ENCODE peak calls at places on chromosomes 16 and 17, in four cellular contexts. One of them, this sample, is unnamed.

GRCh38 chr17:43434902-43435319 is 36.1 kb downstream of the ARL4D start:
- DNase-seq in trophoblast cell: no peak
- DNase-seq in H9: no peak
- DNase-seq in IMR-90: no peak
- DNase-seq in this sample: no peak

GRCh38 chr16:4984174-4985000 is 26.3 kb downstream of the SEC14L5 start:
- DNase-seq in trophoblast cell: no peak
- DNase-seq in H9: no peak
- DNase-seq in IMR-90: no peak
- DNase-seq in this sample: no peak

GRCh38 chr17:81976332-81977210 is 858 bp upstream of the ASPSCR1 start:
- DNase-seq in trophoblast cell: peak
- DNase-seq in H9: peak
- DNase-seq in IMR-90: no peak
- DNase-seq in this sample: peak

GRCh38 chr17:82407255-82407654 is 10.9 kb upstream of the HEXD start:
- DNase-seq in trophoblast cell: no peak
- DNase-seq in H9: no peak
- DNase-seq in IMR-90: peak
- DNase-seq in this sample: no peak

GRCh38 chr17:17836818-17837379 is at the start of gene SREBF1:
- DNase-seq in trophoblast cell: peak
- DNase-seq in H9: peak
- DNase-seq in IMR-90: peak
- DNase-seq in this sample: peak

GRCh38 chr17:77526259-77526711 is 385.5 kb downstream of the SEC14L1 start:
- DNase-seq in trophoblast cell: no peak
- DNase-seq in H9: no peak
- DNase-seq in IMR-90: no peak
- DNase-seq in this sample: no peak

GRCh38 chr16:4915226-4915761 is 21.7 kb downstream of the PPL start:
- DNase-seq in trophoblast cell: peak
- DNase-seq in H9: no peak
- DNase-seq in IMR-90: peak
- DNase-seq in this sample: no peak

GRCh38 chr17:43695968-43696865 is 34.5 kb upstream of the MEOX1 start:
- DNase-seq in trophoblast cell: no peak
- DNase-seq in H9: peak
- DNase-seq in IMR-90: peak
- DNase-seq in this sample: no peak

GRCh38 chr16:74309789-74310781 is 13.5 kb downstream of the PSMD7 start:
- DNase-seq in trophoblast cell: peak
- DNase-seq in H9: no peak
- DNase-seq in IMR-90: peak
- DNase-seq in this sample: peak

GRCh38 chr16:66486773-66487579 is 59.9 kb downstream of the BEAN1 start:
- DNase-seq in trophoblast cell: peak
- DNase-seq in H9: peak
- DNase-seq in IMR-90: peak
- DNase-seq in this sample: no peak

GRCh38 chr17:17952691-17953090 is 19.5 kb downstream of the TOM1L2 start:
- DNase-seq in trophoblast cell: no peak
- DNase-seq in H9: peak
- DNase-seq in IMR-90: no peak
- DNase-seq in this sample: peak

GRCh38 chr16:49281481-49281842 is at the start of gene CBLN1:
- DNase-seq in trophoblast cell: no peak
- DNase-seq in H9: no peak
- DNase-seq in IMR-90: no peak
- DNase-seq in this sample: no peak

GRCh38 chr17:76103274-76104139 is at the start of gene EXOC7:
- DNase-seq in trophoblast cell: peak
- DNase-seq in H9: peak
- DNase-seq in IMR-90: peak
- DNase-seq in this sample: peak

GRCh38 chr17:74502866-74503265 is 28.4 kb downstream of the CD300LB start:
- DNase-seq in trophoblast cell: no peak
- DNase-seq in H9: no peak
- DNase-seq in IMR-90: no peak
- DNase-seq in this sample: no peak

GRCh38 chr17:21061158-21061835 is 18.5 kb upstream of the USP22 start:
- DNase-seq in trophoblast cell: no peak
- DNase-seq in H9: no peak
- DNase-seq in IMR-90: no peak
- DNase-seq in this sample: no peak

GRCh38 chr16:12186774-12187335 is 210.3 kb downstream of the SNX29 start:
- DNase-seq in trophoblast cell: no peak
- DNase-seq in H9: no peak
- DNase-seq in IMR-90: peak
- DNase-seq in this sample: no peak

GRCh38 chr17:74244543-74244942 is 29.5 kb upstream of the DNAI2 start:
- DNase-seq in trophoblast cell: no peak
- DNase-seq in H9: no peak
- DNase-seq in IMR-90: no peak
- DNase-seq in this sample: no peak

GRCh38 chr16:12358898-12359297 is 382.4 kb downstream of the SNX29 start:
- DNase-seq in trophoblast cell: no peak
- DNase-seq in H9: no peak
- DNase-seq in IMR-90: no peak
- DNase-seq in this sample: no peak

GRCh38 chr17:10041287-10041612 is 136.2 kb upstream of the RCVRN start:
- DNase-seq in trophoblast cell: peak
- DNase-seq in H9: no peak
- DNase-seq in IMR-90: no peak
- DNase-seq in this sample: peak

GRCh38 chr16:19636436-19637267 is 81.1 kb downstream of the VPS35L start:
- DNase-seq in trophoblast cell: no peak
- DNase-seq in H9: no peak
- DNase-seq in IMR-90: no peak
- DNase-seq in this sample: no peak

GRCh38 chr16:4517812-4518211 is 20.8 kb downstream of the CDIP1 start:
- DNase-seq in trophoblast cell: peak
- DNase-seq in H9: peak
- DNase-seq in IMR-90: peak
- DNase-seq in this sample: peak

GRCh38 chr16:61862221-61862620 is 174.0 kb downstream of the CDH8 start:
- DNase-seq in trophoblast cell: no peak
- DNase-seq in H9: no peak
- DNase-seq in IMR-90: no peak
- DNase-seq in this sample: no peak

GRCh38 chr17:76266244-76266938 is 1.2 kb downstream of the UBALD2 start:
- DNase-seq in trophoblast cell: peak
- DNase-seq in H9: no peak
- DNase-seq in IMR-90: peak
- DNase-seq in this sample: peak

GRCh38 chr17:77476920-77477805 is 336.4 kb downstream of the SEC14L1 start:
- DNase-seq in trophoblast cell: peak
- DNase-seq in H9: no peak
- DNase-seq in IMR-90: peak
- DNase-seq in this sample: peak

GRCh38 chr17:62678214-62678919 is 50.9 kb downstream of the MRC2 start:
- DNase-seq in trophoblast cell: no peak
- DNase-seq in H9: no peak
- DNase-seq in IMR-90: no peak
- DNase-seq in this sample: no peak

GRCh38 chr17:63629627-63630026 is 7.4 kb downstream of the MAP3K3 start:
- DNase-seq in trophoblast cell: no peak
- DNase-seq in H9: no peak
- DNase-seq in IMR-90: no peak
- DNase-seq in this sample: no peak

GRCh38 chr17:82545071-82545462 is 25.5 kb downstream of the FOXK2 start:
- DNase-seq in trophoblast cell: no peak
- DNase-seq in H9: no peak
- DNase-seq in IMR-90: no peak
- DNase-seq in this sample: no peak

GRCh38 chr16:48155926-48156789 is at the start of gene ABCC12:
- DNase-seq in trophoblast cell: no peak
- DNase-seq in H9: no peak
- DNase-seq in IMR-90: no peak
- DNase-seq in this sample: no peak

GRCh38 chr17:61208301-61209098 is 191.1 kb upstream of the TBX2 start:
- DNase-seq in trophoblast cell: no peak
- DNase-seq in H9: no peak
- DNase-seq in IMR-90: peak
- DNase-seq in this sample: no peak

GRCh38 chr17:72691601-72692000 is 400.9 kb downstream of the SLC39A11 start:
- DNase-seq in trophoblast cell: no peak
- DNase-seq in H9: no peak
- DNase-seq in IMR-90: peak
- DNase-seq in this sample: no peak

GRCh38 chr17:83075270-83075880 is 4.0 kb upstream of the METRNL start:
- DNase-seq in trophoblast cell: no peak
- DNase-seq in H9: no peak
- DNase-seq in IMR-90: no peak
- DNase-seq in this sample: no peak

GRCh38 chr17:35568561-35568960 is 7.9 kb upstream of the SLFN14 start:
- DNase-seq in trophoblast cell: peak
- DNase-seq in H9: no peak
- DNase-seq in IMR-90: peak
- DNase-seq in this sample: peak

GRCh38 chr17:8109669-8110455 is 8.5 kb downstream of the ALOXE3 start:
- DNase-seq in trophoblast cell: peak
- DNase-seq in H9: peak
- DNase-seq in IMR-90: no peak
- DNase-seq in this sample: peak

DNA sequence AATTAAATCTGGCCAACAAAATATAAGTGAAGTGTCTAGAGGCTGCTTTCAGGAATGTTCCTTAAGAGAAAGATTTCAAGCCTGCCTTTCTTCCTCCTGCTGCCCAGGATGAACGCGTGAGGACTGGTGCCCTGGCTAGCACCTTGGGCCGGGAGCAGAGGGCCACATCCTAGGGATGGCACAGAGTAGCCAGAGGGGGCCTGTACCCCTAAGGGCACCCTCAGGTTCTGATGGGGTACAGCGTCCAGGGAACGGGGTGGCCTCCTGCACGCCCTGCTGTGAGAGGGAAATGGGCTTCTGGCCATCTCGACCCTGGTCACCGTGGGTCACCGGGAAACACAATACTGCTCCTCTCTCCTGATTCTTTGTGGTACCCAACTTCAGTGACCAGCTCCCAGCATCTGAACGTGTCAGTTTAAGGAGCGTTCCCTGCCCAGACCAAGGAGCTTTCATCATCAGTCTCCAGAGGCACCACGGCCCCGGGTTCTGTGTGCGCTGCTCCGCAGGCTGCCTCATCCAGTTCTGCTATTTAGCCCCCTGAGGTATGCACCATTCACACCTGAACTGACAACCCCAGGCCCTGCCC is 40.3 kb downstream of the MAP1LC3B start:
- DNase-seq in trophoblast cell: no peak
- DNase-seq in H9: no peak
- DNase-seq in IMR-90: no peak
- DNase-seq in this sample: no peak
- H3K4ac ChIP-seq in trophoblast cell: no peak
- H3K4ac ChIP-seq in H9: no peak
- H3K4ac ChIP-seq in IMR-90: peak
- H3K4ac ChIP-seq in this sample: no peak

GRCh38 chr17:48003686-48004120 is 32.8 kb downstream of the CDK5RAP3 start:
- DNase-seq in trophoblast cell: no peak
- DNase-seq in H9: no peak
- DNase-seq in IMR-90: no peak
- DNase-seq in this sample: peak
- H3K4ac ChIP-seq in trophoblast cell: no peak
- H3K4ac ChIP-seq in H9: no peak
- H3K4ac ChIP-seq in IMR-90: peak
- H3K4ac ChIP-seq in this sample: no peak

DNA sequence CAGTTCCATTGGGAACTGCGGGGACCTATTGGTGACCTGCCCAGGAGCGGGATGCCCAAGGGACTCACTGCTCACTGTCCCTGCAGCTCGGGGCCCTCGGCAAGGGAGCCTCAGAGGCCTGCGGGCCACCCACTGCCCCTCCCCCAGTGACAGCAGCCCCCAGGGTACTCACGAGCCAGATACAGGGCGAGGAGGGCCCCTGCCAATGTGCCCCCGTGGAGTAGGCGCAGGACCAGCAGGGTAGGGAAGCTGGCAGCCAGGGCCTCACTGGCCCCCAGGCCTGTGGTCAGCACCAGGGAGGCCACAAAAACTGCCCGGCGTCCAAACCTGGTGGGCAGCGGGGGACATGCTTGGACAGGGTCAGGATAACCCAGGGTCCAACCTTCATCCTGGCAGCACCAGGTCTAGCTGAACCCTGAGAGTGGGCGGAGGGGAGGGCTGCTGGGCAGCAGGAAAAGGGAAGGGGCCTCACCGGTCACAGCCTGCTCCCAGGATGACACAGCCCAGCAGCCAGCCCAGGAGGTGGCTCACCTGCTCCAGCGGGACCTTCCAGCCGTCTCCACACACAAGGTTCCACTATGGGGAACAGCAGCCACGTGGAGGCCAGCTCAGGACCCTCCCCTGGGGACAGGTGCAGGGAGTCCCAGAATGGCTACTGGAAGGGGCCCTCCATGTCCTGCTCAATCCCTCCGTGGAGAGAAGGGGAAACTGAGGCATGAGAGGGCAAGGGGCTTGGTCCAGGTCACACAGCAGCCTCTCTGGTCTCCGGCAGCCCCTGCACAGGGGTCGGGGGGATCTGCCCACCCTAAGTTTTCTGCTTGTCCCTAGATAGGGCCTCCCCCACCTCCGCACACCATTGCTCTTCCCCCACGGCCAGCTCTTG is 855 bp downstream of the SLC22A31 start:
- DNase-seq in trophoblast cell: no peak
- DNase-seq in H9: peak
- DNase-seq in IMR-90: no peak
- DNase-seq in this sample: no peak
- H3K4ac ChIP-seq in trophoblast cell: no peak
- H3K4ac ChIP-seq in H9: no peak
- H3K4ac ChIP-seq in IMR-90: no peak
- H3K4ac ChIP-seq in this sample: no peak

GRCh38 chr16:11164482-11165270 is 91.3 kb downstream of the SOCS1 start:
- DNase-seq in trophoblast cell: no peak
- DNase-seq in H9: no peak
- DNase-seq in IMR-90: no peak
- DNase-seq in this sample: no peak
- H3K4ac ChIP-seq in trophoblast cell: no peak
- H3K4ac ChIP-seq in H9: no peak
- H3K4ac ChIP-seq in IMR-90: no peak
- H3K4ac ChIP-seq in this sample: no peak

DNA sequence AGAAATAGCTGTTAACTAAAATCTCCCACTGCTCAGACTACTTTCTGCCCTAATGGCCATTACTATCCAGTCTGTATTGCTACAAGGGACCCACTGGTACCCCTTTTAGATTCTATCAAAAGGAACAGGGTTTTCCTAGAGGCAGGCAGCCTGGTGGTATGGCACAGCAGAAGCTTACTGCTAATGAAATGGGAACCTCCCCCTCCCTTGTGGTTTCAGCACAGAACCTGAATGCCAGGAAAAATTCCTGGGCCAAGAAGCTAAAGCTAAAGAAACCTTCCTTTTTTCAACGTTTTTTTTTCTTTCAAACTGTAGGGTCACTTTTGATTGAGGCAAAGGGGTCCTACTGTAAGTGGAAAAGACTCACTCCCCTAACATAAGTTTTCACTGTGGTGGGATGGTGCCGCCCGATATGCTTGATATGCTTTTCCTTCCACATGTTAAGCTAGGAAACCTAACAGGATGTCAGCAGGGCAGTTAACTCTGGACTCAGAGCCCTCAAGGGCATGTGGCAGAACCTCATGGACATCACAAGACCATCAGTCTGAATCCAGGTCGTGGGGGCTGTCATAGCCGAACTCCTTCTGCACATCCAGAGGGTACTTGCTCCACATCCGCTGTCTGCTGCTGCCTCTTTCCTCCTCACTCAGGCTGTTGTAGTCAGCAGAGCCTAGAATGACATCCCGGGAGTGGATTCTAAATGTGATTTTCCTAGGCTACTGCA is 9.8 kb downstream of the SLC7A6OS start:
- DNase-seq in trophoblast cell: no peak
- DNase-seq in H9: no peak
- DNase-seq in IMR-90: no peak
- DNase-seq in this sample: no peak
- H3K4ac ChIP-seq in trophoblast cell: no peak
- H3K4ac ChIP-seq in H9: no peak
- H3K4ac ChIP-seq in IMR-90: no peak
- H3K4ac ChIP-seq in this sample: no peak

This sample was measured in mesendoderm.